ENCODE peak calls at places on chromosomes 1 and 21, in five cellular contexts. E is GM12891, R is SK-N-SH, B is K562, A is GM12878. W is an unnamed sample.

GRCh38 chr1:6419803-6420593 is at the start of gene HES2:
- DNase-seq in R (peak; percentile 61), E (no peak), A (no peak), B (peak; percentile 81), W (no peak)

GRCh38 chr1:43225168-43225567 is 44.6 kb upstream of the TMEM125 start:
- DNase-seq in R (no peak), B (peak; percentile 33), E (no peak), A (no peak), W (no peak)

GRCh38 chr1:205688681-205689080 is 8.4 kb upstream of the SLC45A3 start:
- DNase-seq in R (no peak), B (no peak), A (no peak), E (no peak), W (no peak)

GRCh38 chr1:22218618-22219250 is 75.8 kb upstream of the WNT4 start:
- DNase-seq in E (no peak), A (no peak), B (no peak), R (no peak), W (no peak)

GRCh38 chr1:19209439-19209989 is 552 bp downstream of the UBR4 start:
- DNase-seq in E (no peak), A (no peak), R (peak; percentile 36), B (peak; percentile 86), W (peak; percentile 33)

GRCh38 chr21:25457411-25457810 is 149.9 kb downstream of the MRPL39 start:
- DNase-seq in E (no peak), R (no peak), A (peak; percentile 83), B (no peak), W (no peak)

GRCh38 chr21:28333455-28334108 is 659.1 kb downstream of the LTN1 start:
- DNase-seq in A (no peak), E (no peak), B (no peak), R (no peak), W (no peak)

GRCh38 chr1:4126731-4127594 is 226.9 kb upstream of the C1orf174 start:
- DNase-seq in B (no peak), A (no peak), E (no peak), R (no peak), W (no peak)

GRCh38 chr1:204084247-204084772 is 11.4 kb downstream of the SOX13 start:
- DNase-seq in R (no peak), A (no peak), E (no peak), B (no peak), W (no peak)

GRCh38 chr1:36913016-36913415 is 121.3 kb downstream of the GRIK3 start:
- DNase-seq in R (no peak), E (no peak), B (no peak), A (no peak), W (no peak)

GRCh38 chr1:79388694-79389361 is 382.3 kb upstream of the ADGRL4 start:
- DNase-seq in R (no peak), A (no peak), B (no peak), E (no peak), W (no peak)

GRCh38 chr1:22860414-22860800 is 112.3 kb downstream of the LACTBL1 start:
- DNase-seq in R (no peak), A (no peak), E (no peak), B (no peak), W (no peak)

GRCh38 chr1:112460672-112461071 is 48.1 kb upstream of the WNT2B start:
- DNase-seq in A (no peak), R (no peak), B (no peak), E (no peak), W (no peak)

GRCh38 chr1:20610950-20611349 is 22.1 kb downstream of the CDA start:
- DNase-seq in B (no peak), R (no peak), E (no peak), A (no peak), W (no peak)

GRCh38 chr1:167136191-167136614 is 42.3 kb downstream of the STYXL2 start:
- DNase-seq in B (no peak), A (no peak), R (no peak), E (no peak), W (no peak)

GRCh38 chr1:105608713-105609112 is 1447.8 kb upstream of the PRMT6 start:
- DNase-seq in E (no peak), B (no peak), A (no peak), R (no peak), W (no peak)

GRCh38 chr1:197948926-197949899 is 32.0 kb downstream of the LHX9 start:
- DNase-seq in B (no peak), A (no peak), R (no peak), E (no peak), W (no peak)

GRCh38 chr1:28232558-28233263 is at the start of gene DNAJC8:
- DNase-seq in A (no peak), R (peak; percentile 92), B (peak; percentile 94), E (peak; percentile 86), W (peak; percentile 91)

GRCh38 chr1:1361233-1361981 is 3.1 kb upstream of the MXRA8 start:
- DNase-seq in R (no peak), A (no peak), E (no peak), B (no peak), W (no peak)

GRCh38 chr1:16396591-16396990 is 29.5 kb downstream of the SZRD1 start:
- DNase-seq in E (no peak), R (no peak), A (no peak), B (no peak), W (no peak)

GRCh38 chr1:21175324-21175669 is 1.4 kb downstream of the EIF4G3 start:
- DNase-seq in E (no peak), R (peak; percentile 20), B (no peak), A (no peak), W (no peak)

GRCh38 chr1:164660415-164661174 is 101.6 kb downstream of the PBX1 start:
- DNase-seq in A (peak; percentile 9), B (no peak), R (no peak), E (no peak), W (no peak)

GRCh38 chr1:63691672-63692425 is 82.0 kb upstream of the ROR1 start:
- DNase-seq in A (no peak), B (peak; percentile 47), E (peak; percentile 25), R (peak; percentile 70), W (no peak)

GRCh38 chr1:31675161-31675560 is 28.7 kb downstream of the COL16A1 start:
- DNase-seq in E (no peak), B (no peak), R (no peak), A (no peak), W (no peak)

GRCh38 chr1:202279806-202280205 is 61.9 kb downstream of the UBE2T start:
- DNase-seq in R (no peak), E (no peak), A (no peak), B (no peak), W (no peak)

GRCh38 chr1:90838720-90839119 is 121.6 kb upstream of the BARHL2 start:
- DNase-seq in E (no peak), A (no peak), R (no peak), B (no peak), W (no peak)

GRCh38 chr1:62299426-62300200 is 19.6 kb downstream of the KANK4 start:
- DNase-seq in R (no peak), A (no peak), E (no peak), B (no peak), W (no peak)

DNA sequence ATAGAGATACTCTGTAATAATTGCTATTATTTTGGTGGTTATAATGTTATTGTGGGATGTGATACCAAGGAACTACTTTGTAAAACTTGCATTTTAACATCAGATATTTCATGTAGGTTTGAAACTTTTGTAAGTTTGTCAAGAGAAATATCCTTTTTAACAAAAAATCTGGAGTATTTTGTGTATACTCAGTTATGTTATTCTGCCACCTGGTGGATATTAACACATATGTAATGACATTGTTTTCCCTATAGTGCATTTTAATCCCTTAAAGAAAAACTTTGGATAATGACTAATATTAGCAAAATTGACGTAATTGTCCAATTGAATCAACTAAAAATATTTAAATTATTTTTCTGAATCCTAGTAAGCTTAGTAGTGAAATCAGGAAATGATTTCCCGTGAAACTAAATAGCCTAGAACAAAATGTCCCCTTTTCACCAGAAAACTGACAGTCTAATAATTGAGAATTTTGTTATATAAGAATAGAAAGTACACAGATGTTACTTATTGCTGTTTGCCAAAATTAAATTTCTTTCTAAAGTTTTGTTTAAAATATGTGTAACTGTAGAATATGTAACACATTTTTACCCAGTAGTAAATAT is 39.6 kb downstream of the KCTD3 start:
- DNase-seq in B (peak; percentile 23), A (no peak), R (peak; percentile 15), E (no peak), W (no peak)
- TF ChIP-seq TAF1 in B (no peak), A (no peak), R (no peak), E (no peak), W (no peak)

GRCh38 chr1:117642963-117643362 is 37.1 kb downstream of the TENT5C start:
- DNase-seq in B (no peak), E (no peak), A (no peak), R (no peak), W (no peak)
- TF ChIP-seq TAF1 in B (no peak), E (no peak), A (no peak), R (no peak), W (no peak)

GRCh38 chr1:232613752-232614381 is 16.1 kb downstream of the SIPA1L2 start:
- DNase-seq in A (no peak), E (no peak), B (no peak), R (no peak), W (no peak)
- TF ChIP-seq TAF1 in A (no peak), E (no peak), B (no peak), R (no peak), W (no peak)

GRCh38 chr1:97740891-97741290 is 179.9 kb downstream of the DPYD start:
- DNase-seq in A (no peak), R (no peak), E (no peak), B (no peak), W (no peak)

GRCh38 chr1:97738270-97738669 is 182.6 kb downstream of the DPYD start:
- DNase-seq in B (no peak), A (no peak), R (no peak), E (no peak), W (no peak)

GRCh38 chr1:97739596-97740103 is 181.2 kb downstream of the DPYD start:
- DNase-seq in E (no peak), A (no peak), B (no peak), R (no peak), W (no peak)

GRCh38 chr1:97745912-97746311 is 174.9 kb downstream of the DPYD start:
- DNase-seq in R (no peak), B (no peak), A (no peak), E (no peak), W (no peak)

GRCh38 chr1:97743129-97743528 is 177.7 kb downstream of the DPYD start:
- DNase-seq in A (no peak), B (no peak), E (no peak), R (no peak), W (no peak)
- TF ChIP-seq TAF1 in A (no peak), B (no peak), E (no peak), R (no peak), W (no peak)

DNA sequence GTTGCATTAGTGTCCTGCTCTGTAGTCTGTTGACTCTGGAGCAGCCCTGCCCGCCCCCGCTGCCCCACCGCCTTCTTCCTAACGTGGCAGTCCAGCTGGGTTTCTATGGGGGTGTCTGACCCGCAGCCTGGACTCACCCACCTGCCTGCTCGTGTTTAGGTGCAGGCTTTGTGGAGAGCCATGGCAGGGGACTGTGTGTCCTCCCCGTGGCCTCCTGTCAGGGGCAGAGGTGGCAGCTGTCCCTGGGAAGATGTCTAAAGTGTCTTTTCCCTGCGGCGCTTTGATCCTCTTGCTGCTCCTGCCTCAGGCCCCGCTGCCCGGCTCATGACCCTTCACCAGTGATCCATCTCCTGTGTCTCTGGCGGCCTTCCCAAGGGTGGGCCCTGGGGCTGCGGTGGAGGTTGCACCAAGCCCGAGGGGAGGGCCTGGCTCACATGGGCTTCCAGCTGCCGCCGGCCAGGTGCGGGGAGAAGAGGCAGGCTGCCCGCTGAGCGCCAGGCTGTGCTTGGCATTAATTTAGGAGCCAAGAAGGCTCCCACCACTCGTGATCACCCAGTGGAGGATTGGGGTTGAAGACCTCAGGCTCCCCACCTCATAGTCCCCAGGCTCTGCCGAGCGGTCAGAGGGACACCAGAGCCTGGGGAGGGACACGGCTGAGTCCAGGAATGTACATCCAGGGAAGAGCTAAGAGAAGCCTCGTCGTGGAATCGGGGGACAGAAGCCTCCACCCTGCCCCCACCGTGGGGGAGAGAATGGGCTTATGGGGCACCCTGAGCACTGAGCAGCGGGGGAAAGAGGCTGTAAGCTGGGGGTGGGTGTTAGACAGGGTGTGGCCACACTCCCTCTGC is 44.1 kb downstream of the COL18A1 start:
- DNase-seq in B (no peak), E (no peak), R (no peak), A (no peak), W (no peak)
- TF ChIP-seq TAF1 in B (no peak), E (no peak), R (no peak), A (no peak), W (no peak)

W was measured in GM12892.